ENCODE peak calls at places on chromosomes 13 and 19, in nine cellular contexts. One of them, this sample, is unnamed.

GRCh38 chr13:42524487-42525034 is 49.4 kb upstream of the TNFSF11 start:
- DNase-seq in activated CD4-positive, CD25-positive, alpha-beta regulatory T cell treated with anti-CD3 and anti-CD28 coated beads, Interleukin-2, amount 50 U/mL, for 16 hours: no peak
- DNase-seq in activated T-cell treated with anti-CD3 and anti-CD28 coated beads, Interleukin-2, amount 50 U/mL, for 72 hours: no peak
- DNase-seq in tibial nerve: no peak
- DNase-seq in T-helper 2 cell: no peak
- DNase-seq in lower leg skin: no peak
- DNase-seq in stimulated activated CD4-positive, alpha-beta T cell treated with anti-CD3 and anti-CD28 coated beads, Interleukin-4, amount 100 ng/mL, for 24 hours: no peak
- DNase-seq in globus pallidus: no peak
- DNase-seq in NCI-H82: no peak
- DNase-seq in this sample: no peak

GRCh38 chr19:12792853-12793289 is 1.6 kb downstream of the JUNB start:
- DNase-seq in tibial nerve: no peak
- DNase-seq in lower leg skin: no peak
- DNase-seq in stimulated activated CD4-positive, alpha-beta T cell treated with anti-CD3 and anti-CD28 coated beads, Interleukin-4, amount 100 ng/mL, for 24 hours: no peak
- DNase-seq in activated T-cell treated with anti-CD3 and anti-CD28 coated beads, Interleukin-2, amount 50 U/mL, for 72 hours: no peak
- DNase-seq in activated CD4-positive, CD25-positive, alpha-beta regulatory T cell treated with anti-CD3 and anti-CD28 coated beads, Interleukin-2, amount 50 U/mL, for 16 hours: no peak
- DNase-seq in T-helper 2 cell: no peak
- DNase-seq in globus pallidus: no peak
- DNase-seq in NCI-H82: no peak
- DNase-seq in this sample: no peak

GRCh38 chr13:64723735-64724134 is 2506.4 kb downstream of the PCDH9 start:
- DNase-seq in T-helper 2 cell: no peak
- DNase-seq in lower leg skin: no peak
- DNase-seq in NCI-H82: no peak
- DNase-seq in globus pallidus: no peak
- DNase-seq in stimulated activated CD4-positive, alpha-beta T cell treated with anti-CD3 and anti-CD28 coated beads, Interleukin-4, amount 100 ng/mL, for 24 hours: no peak
- DNase-seq in tibial nerve: no peak
- DNase-seq in activated CD4-positive, CD25-positive, alpha-beta regulatory T cell treated with anti-CD3 and anti-CD28 coated beads, Interleukin-2, amount 50 U/mL, for 16 hours: no peak
- DNase-seq in activated T-cell treated with anti-CD3 and anti-CD28 coated beads, Interleukin-2, amount 50 U/mL, for 72 hours: no peak
- DNase-seq in this sample: no peak

GRCh38 chr13:62643007-62643483 is 1227.4 kb upstream of the PCDH20 start:
- DNase-seq in activated T-cell treated with anti-CD3 and anti-CD28 coated beads, Interleukin-2, amount 50 U/mL, for 72 hours: peak
- DNase-seq in stimulated activated CD4-positive, alpha-beta T cell treated with anti-CD3 and anti-CD28 coated beads, Interleukin-4, amount 100 ng/mL, for 24 hours: peak
- DNase-seq in lower leg skin: no peak
- DNase-seq in activated CD4-positive, CD25-positive, alpha-beta regulatory T cell treated with anti-CD3 and anti-CD28 coated beads, Interleukin-2, amount 50 U/mL, for 16 hours: no peak
- DNase-seq in T-helper 2 cell: no peak
- DNase-seq in globus pallidus: no peak
- DNase-seq in tibial nerve: no peak
- DNase-seq in NCI-H82: no peak
- DNase-seq in this sample: no peak

GRCh38 chr19:17575871-17576757 is 20.7 kb downstream of the COLGALT1 start:
- DNase-seq in lower leg skin: no peak
- DNase-seq in globus pallidus: no peak
- DNase-seq in T-helper 2 cell: no peak
- DNase-seq in activated T-cell treated with anti-CD3 and anti-CD28 coated beads, Interleukin-2, amount 50 U/mL, for 72 hours: no peak
- DNase-seq in activated CD4-positive, CD25-positive, alpha-beta regulatory T cell treated with anti-CD3 and anti-CD28 coated beads, Interleukin-2, amount 50 U/mL, for 16 hours: no peak
- DNase-seq in stimulated activated CD4-positive, alpha-beta T cell treated with anti-CD3 and anti-CD28 coated beads, Interleukin-4, amount 100 ng/mL, for 24 hours: no peak
- DNase-seq in tibial nerve: no peak
- DNase-seq in NCI-H82: peak
- DNase-seq in this sample: no peak

GRCh38 chr13:40814803-40815202 is 25.4 kb downstream of the SLC25A15 start:
- DNase-seq in T-helper 2 cell: no peak
- DNase-seq in NCI-H82: no peak
- DNase-seq in stimulated activated CD4-positive, alpha-beta T cell treated with anti-CD3 and anti-CD28 coated beads, Interleukin-4, amount 100 ng/mL, for 24 hours: no peak
- DNase-seq in globus pallidus: no peak
- DNase-seq in lower leg skin: no peak
- DNase-seq in activated CD4-positive, CD25-positive, alpha-beta regulatory T cell treated with anti-CD3 and anti-CD28 coated beads, Interleukin-2, amount 50 U/mL, for 16 hours: no peak
- DNase-seq in activated T-cell treated with anti-CD3 and anti-CD28 coated beads, Interleukin-2, amount 50 U/mL, for 72 hours: no peak
- DNase-seq in tibial nerve: no peak
- DNase-seq in this sample: no peak

GRCh38 chr13:48268019-48268418 is 35.0 kb downstream of the ITM2B start:
- DNase-seq in globus pallidus: no peak
- DNase-seq in activated CD4-positive, CD25-positive, alpha-beta regulatory T cell treated with anti-CD3 and anti-CD28 coated beads, Interleukin-2, amount 50 U/mL, for 16 hours: no peak
- DNase-seq in lower leg skin: no peak
- DNase-seq in tibial nerve: no peak
- DNase-seq in NCI-H82: no peak
- DNase-seq in activated T-cell treated with anti-CD3 and anti-CD28 coated beads, Interleukin-2, amount 50 U/mL, for 72 hours: no peak
- DNase-seq in stimulated activated CD4-positive, alpha-beta T cell treated with anti-CD3 and anti-CD28 coated beads, Interleukin-4, amount 100 ng/mL, for 24 hours: no peak
- DNase-seq in T-helper 2 cell: no peak
- DNase-seq in this sample: no peak

GRCh38 chr13:73653688-73654087 is 480.5 kb downstream of the KLF12 start:
- DNase-seq in tibial nerve: no peak
- DNase-seq in NCI-H82: no peak
- DNase-seq in activated CD4-positive, CD25-positive, alpha-beta regulatory T cell treated with anti-CD3 and anti-CD28 coated beads, Interleukin-2, amount 50 U/mL, for 16 hours: no peak
- DNase-seq in stimulated activated CD4-positive, alpha-beta T cell treated with anti-CD3 and anti-CD28 coated beads, Interleukin-4, amount 100 ng/mL, for 24 hours: no peak
- DNase-seq in T-helper 2 cell: no peak
- DNase-seq in globus pallidus: no peak
- DNase-seq in lower leg skin: no peak
- DNase-seq in activated T-cell treated with anti-CD3 and anti-CD28 coated beads, Interleukin-2, amount 50 U/mL, for 72 hours: no peak
- DNase-seq in this sample: no peak

GRCh38 chr13:64158910-64159309 is 2743.3 kb upstream of the PCDH20 start:
- DNase-seq in activated CD4-positive, CD25-positive, alpha-beta regulatory T cell treated with anti-CD3 and anti-CD28 coated beads, Interleukin-2, amount 50 U/mL, for 16 hours: no peak
- DNase-seq in activated T-cell treated with anti-CD3 and anti-CD28 coated beads, Interleukin-2, amount 50 U/mL, for 72 hours: no peak
- DNase-seq in lower leg skin: no peak
- DNase-seq in tibial nerve: no peak
- DNase-seq in stimulated activated CD4-positive, alpha-beta T cell treated with anti-CD3 and anti-CD28 coated beads, Interleukin-4, amount 100 ng/mL, for 24 hours: no peak
- DNase-seq in globus pallidus: no peak
- DNase-seq in NCI-H82: no peak
- DNase-seq in T-helper 2 cell: no peak
- DNase-seq in this sample: no peak

GRCh38 chr19:45863840-45864628 is at the start of gene FOXA3:
- DNase-seq in tibial nerve: no peak
- DNase-seq in NCI-H82: peak
- DNase-seq in T-helper 2 cell: peak
- DNase-seq in activated CD4-positive, CD25-positive, alpha-beta regulatory T cell treated with anti-CD3 and anti-CD28 coated beads, Interleukin-2, amount 50 U/mL, for 16 hours: no peak
- DNase-seq in lower leg skin: no peak
- DNase-seq in activated T-cell treated with anti-CD3 and anti-CD28 coated beads, Interleukin-2, amount 50 U/mL, for 72 hours: peak
- DNase-seq in globus pallidus: no peak
- DNase-seq in stimulated activated CD4-positive, alpha-beta T cell treated with anti-CD3 and anti-CD28 coated beads, Interleukin-4, amount 100 ng/mL, for 24 hours: peak
- DNase-seq in this sample: peak

GRCh38 chr19:56740478-56740877 is 68.9 kb upstream of the ZNF835 start:
- DNase-seq in NCI-H82: peak
- DNase-seq in activated T-cell treated with anti-CD3 and anti-CD28 coated beads, Interleukin-2, amount 50 U/mL, for 72 hours: no peak
- DNase-seq in globus pallidus: no peak
- DNase-seq in stimulated activated CD4-positive, alpha-beta T cell treated with anti-CD3 and anti-CD28 coated beads, Interleukin-4, amount 100 ng/mL, for 24 hours: no peak
- DNase-seq in lower leg skin: no peak
- DNase-seq in tibial nerve: no peak
- DNase-seq in T-helper 2 cell: no peak
- DNase-seq in activated CD4-positive, CD25-positive, alpha-beta regulatory T cell treated with anti-CD3 and anti-CD28 coated beads, Interleukin-2, amount 50 U/mL, for 16 hours: no peak
- DNase-seq in this sample: no peak

GRCh38 chr13:50679321-50679720 is 164.2 kb downstream of the DLEU7 start:
- DNase-seq in activated CD4-positive, CD25-positive, alpha-beta regulatory T cell treated with anti-CD3 and anti-CD28 coated beads, Interleukin-2, amount 50 U/mL, for 16 hours: no peak
- DNase-seq in lower leg skin: no peak
- DNase-seq in NCI-H82: no peak
- DNase-seq in tibial nerve: no peak
- DNase-seq in activated T-cell treated with anti-CD3 and anti-CD28 coated beads, Interleukin-2, amount 50 U/mL, for 72 hours: no peak
- DNase-seq in globus pallidus: no peak
- DNase-seq in stimulated activated CD4-positive, alpha-beta T cell treated with anti-CD3 and anti-CD28 coated beads, Interleukin-4, amount 100 ng/mL, for 24 hours: no peak
- DNase-seq in T-helper 2 cell: no peak
- DNase-seq in this sample: no peak

GRCh38 chr19:36182612-36183454 is 30.6 kb upstream of the COX7A1 start:
- DNase-seq in tibial nerve: no peak
- DNase-seq in NCI-H82: no peak
- DNase-seq in activated T-cell treated with anti-CD3 and anti-CD28 coated beads, Interleukin-2, amount 50 U/mL, for 72 hours: no peak
- DNase-seq in stimulated activated CD4-positive, alpha-beta T cell treated with anti-CD3 and anti-CD28 coated beads, Interleukin-4, amount 100 ng/mL, for 24 hours: no peak
- DNase-seq in T-helper 2 cell: no peak
- DNase-seq in lower leg skin: no peak
- DNase-seq in globus pallidus: no peak
- DNase-seq in activated CD4-positive, CD25-positive, alpha-beta regulatory T cell treated with anti-CD3 and anti-CD28 coated beads, Interleukin-2, amount 50 U/mL, for 16 hours: no peak
- DNase-seq in this sample: no peak

GRCh38 chr13:20399961-20400360 is 125.7 kb downstream of the CRYL1 start:
- DNase-seq in activated T-cell treated with anti-CD3 and anti-CD28 coated beads, Interleukin-2, amount 50 U/mL, for 72 hours: no peak
- DNase-seq in stimulated activated CD4-positive, alpha-beta T cell treated with anti-CD3 and anti-CD28 coated beads, Interleukin-4, amount 100 ng/mL, for 24 hours: no peak
- DNase-seq in activated CD4-positive, CD25-positive, alpha-beta regulatory T cell treated with anti-CD3 and anti-CD28 coated beads, Interleukin-2, amount 50 U/mL, for 16 hours: no peak
- DNase-seq in tibial nerve: no peak
- DNase-seq in T-helper 2 cell: no peak
- DNase-seq in globus pallidus: no peak
- DNase-seq in lower leg skin: peak
- DNase-seq in NCI-H82: no peak
- DNase-seq in this sample: no peak

GRCh38 chr19:19171821-19172532 is 1.9 kb upstream of the MEF2B start:
- DNase-seq in stimulated activated CD4-positive, alpha-beta T cell treated with anti-CD3 and anti-CD28 coated beads, Interleukin-4, amount 100 ng/mL, for 24 hours: no peak
- DNase-seq in activated T-cell treated with anti-CD3 and anti-CD28 coated beads, Interleukin-2, amount 50 U/mL, for 72 hours: no peak
- DNase-seq in tibial nerve: no peak
- DNase-seq in T-helper 2 cell: no peak
- DNase-seq in activated CD4-positive, CD25-positive, alpha-beta regulatory T cell treated with anti-CD3 and anti-CD28 coated beads, Interleukin-2, amount 50 U/mL, for 16 hours: no peak
- DNase-seq in lower leg skin: no peak
- DNase-seq in globus pallidus: no peak
- DNase-seq in NCI-H82: no peak
- DNase-seq in this sample: no peak

GRCh38 chr19:50244695-50245094 is 41.3 kb downstream of the MYH14 start:
- DNase-seq in tibial nerve: no peak
- DNase-seq in lower leg skin: no peak
- DNase-seq in activated CD4-positive, CD25-positive, alpha-beta regulatory T cell treated with anti-CD3 and anti-CD28 coated beads, Interleukin-2, amount 50 U/mL, for 16 hours: no peak
- DNase-seq in stimulated activated CD4-positive, alpha-beta T cell treated with anti-CD3 and anti-CD28 coated beads, Interleukin-4, amount 100 ng/mL, for 24 hours: no peak
- DNase-seq in activated T-cell treated with anti-CD3 and anti-CD28 coated beads, Interleukin-2, amount 50 U/mL, for 72 hours: no peak
- DNase-seq in T-helper 2 cell: no peak
- DNase-seq in globus pallidus: no peak
- DNase-seq in NCI-H82: no peak
- DNase-seq in this sample: no peak